ENCODE peak calls at places on chromosomes 11 and 22, in five cellular contexts. I is pancreas, R is left lung, J is cardiac muscle cell, A is IMR-90. G is an unnamed sample.

GRCh38 chr11:36345084-36345511 is 49.0 kb downstream of the PRR5L start:
- DNase-seq in I (no peak), R (no peak), J (no peak), A (no peak), G (no peak)

GRCh38 chr11:70153133-70153727 is 49.9 kb upstream of the FADD start:
- DNase-seq in I (no peak), R (no peak), J (no peak), A (no peak), G (no peak)

GRCh38 chr11:73359930-73360742 is 16.1 kb upstream of the RELT start:
- DNase-seq in I (no peak), R (no peak), J (peak; percentile 55), A (peak; percentile 49), G (no peak)

GRCh38 chr22:25763239-25763777 is 21.3 kb downstream of the MYO18B start:
- DNase-seq in I (no peak), R (no peak), J (no peak), A (no peak), G (no peak)

GRCh38 chr11:75350743-75351540 is 519 bp downstream of the ARRB1 start:
- DNase-seq in I (peak; percentile 82), R (peak; percentile 88), J (no peak), A (peak; percentile 46), G (no peak)

GRCh38 chr11:95453616-95454118 is 222.7 kb upstream of the SESN3 start:
- DNase-seq in I (peak; percentile 61), R (peak; percentile 75), J (no peak), A (no peak), G (no peak)

GRCh38 chr11:35529971-35530495 is 4.6 kb upstream of the PAMR1 start:
- DNase-seq in I (no peak), R (no peak), J (no peak), A (peak; percentile 98), G (no peak)

GRCh38 chr11:79809487-79809886 is 368.7 kb upstream of the TENM4 start:
- DNase-seq in I (no peak), R (no peak), J (peak; percentile 75), A (no peak), G (no peak)

GRCh38 chr11:112929432-112929831 is 31.8 kb upstream of the NCAM1 start:
- DNase-seq in I (no peak), R (no peak), J (no peak), A (no peak), G (no peak)

GRCh38 chr11:83493918-83494317 is 207.8 kb upstream of the CCDC90B start:
- DNase-seq in I (peak; percentile 33), R (no peak), J (no peak), A (no peak), G (no peak)

GRCh38 chr11:6746086-6746618 is 25.6 kb downstream of the OR2AG2 start:
- DNase-seq in I (no peak), R (no peak), J (no peak), A (no peak), G (no peak)

GRCh38 chr11:120215634-120216033 is 4.8 kb downstream of the OAF start:
- DNase-seq in I (no peak), R (no peak), J (no peak), A (peak; percentile 74), G (no peak)

GRCh38 chr11:1352696-1353382 is 36.9 kb upstream of the BRSK2 start:
- DNase-seq in I (no peak), R (no peak), J (no peak), A (no peak), G (no peak)

GRCh38 chr11:89184021-89184420 is 6.3 kb downstream of the TYR start:
- DNase-seq in I (no peak), R (no peak), J (no peak), A (peak; percentile 55), G (no peak)

GRCh38 chr11:69645801-69646492 is 5.0 kb downstream of the CCND1 start:
- DNase-seq in I (no peak), R (no peak), J (no peak), A (no peak), G (no peak)

GRCh38 chr11:128508785-128509518 is 78.4 kb downstream of the ETS1 start:
- DNase-seq in I (no peak), R (no peak), J (no peak), A (peak; percentile 86), G (no peak)

GRCh38 chr11:114398303-114398920 is 1.9 kb downstream of the C11orf71 start:
- DNase-seq in I (no peak), R (no peak), J (no peak), A (no peak), G (no peak)

GRCh38 chr11:134760957-134761356 is 348.9 kb upstream of the B3GAT1 start:
- DNase-seq in I (no peak), R (no peak), J (no peak), A (no peak), G (no peak)

GRCh38 chr22:26164174-26164573 is 5.1 kb upstream of the SEZ6L start:
- DNase-seq in I (no peak), R (no peak), J (no peak), A (no peak), G (no peak)

GRCh38 chr22:20656902-20657836 is 116.7 kb upstream of the SERPIND1 start:
- DNase-seq in I (no peak), R (no peak), J (no peak), A (peak; percentile 1), G (no peak)

DNA sequence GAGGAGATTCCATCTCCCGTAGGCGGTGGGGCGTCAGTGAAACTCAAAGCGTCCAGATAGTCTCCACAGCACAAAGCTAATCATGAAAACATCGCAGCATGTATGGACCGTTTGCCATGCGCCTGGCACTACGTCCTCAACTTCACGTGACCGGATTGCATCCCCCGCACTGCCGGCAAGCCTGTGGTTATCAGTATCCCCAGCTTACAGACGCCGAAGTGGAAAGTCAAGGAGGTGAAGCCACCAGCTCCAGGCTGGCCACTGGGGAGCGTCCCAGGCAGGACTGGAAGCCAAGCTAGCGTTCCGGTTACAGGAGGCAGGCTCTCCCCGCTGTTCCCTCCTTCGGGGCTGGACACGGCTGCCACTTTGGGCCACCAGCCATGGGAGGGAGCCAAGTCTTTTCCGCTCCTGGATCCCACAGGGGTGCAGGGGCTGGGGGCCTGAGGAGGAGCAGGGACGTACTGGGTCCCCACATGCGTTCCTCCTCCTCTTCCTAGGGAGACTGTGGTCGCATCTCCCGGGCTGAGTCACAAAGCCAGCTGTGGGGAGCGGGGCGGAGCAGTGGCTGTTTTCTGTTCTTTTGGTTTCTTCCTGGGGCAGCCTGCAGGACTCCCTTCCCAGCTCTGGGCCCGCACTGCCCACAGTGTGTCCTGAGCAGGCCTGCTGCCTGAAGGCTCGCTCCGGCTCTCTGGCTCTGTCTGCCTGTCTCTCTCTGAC is 4.3 kb upstream of the OSBPL5 start:
- DNase-seq in I (peak; percentile 52), R (peak; percentile 80), J (peak; percentile 18), A (peak; percentile 73), G (no peak)
- H3K27ac ChIP-seq in I (no peak overlapping the region), R (no peak overlapping the region), J (no peak overlapping the region), A (peak overlapping the region; percentile 67), G (no peak overlapping the region)

GRCh38 chr22:22759371-22759770 is 115.0 kb downstream of the GGTLC2 start:
- DNase-seq in I (no peak), R (no peak), J (no peak), A (no peak), G (no peak)

GRCh38 chr22:22759889-22760546 is 115.6 kb downstream of the GGTLC2 start:
- DNase-seq in I (no peak), R (no peak), J (no peak), A (no peak), G (no peak)

GRCh38 chr22:22763512-22763911 is 119.1 kb downstream of the GGTLC2 start:
- DNase-seq in I (no peak), R (no peak), J (no peak), A (no peak), G (no peak)

GRCh38 chr22:22761963-22762772 is 117.8 kb downstream of the GGTLC2 start:
- DNase-seq in I (no peak), R (no peak), J (no peak), A (no peak), G (no peak)

GRCh38 chr22:22761606-22761962 is 117.2 kb downstream of the GGTLC2 start:
- DNase-seq in I (no peak), R (no peak), J (no peak), A (no peak), G (no peak)
- H3K27me3 ChIP-seq in I (no peaks in the 10 kb centered on the region), R (no peaks in the 10 kb centered on the region), J (no peaks in the 10 kb centered on the region), A (peaks cover 5% of the 10 kb centered on the region), G (no peaks in the 10 kb centered on the region)

GRCh38 chr22:41687901-41688364 is 734 bp downstream of the SNU13 start:
- DNase-seq in I (peak; percentile 42), R (no peak), J (peak; percentile 62), A (peak; percentile 22), G (no peak)
- H3K27ac ChIP-seq in I (peak overlapping the region; percentile 95), R (peak overlapping the region; percentile 96), J (peak overlapping the region; percentile 86), A (peak overlapping the region; percentile 85), G (no peak overlapping the region)

GRCh38 chr22:44618400-44618799 is 83.6 kb upstream of the PRR5 start:
- DNase-seq in I (no peak), R (peak; percentile 62), J (no peak), A (no peak), G (no peak)
- H3K27me3 ChIP-seq in I (peaks cover 10% of the 10 kb centered on the region), R (peaks cover 56% of the 10 kb centered on the region), J (no peaks in the 10 kb centered on the region), A (no peaks in the 10 kb centered on the region), G (no peaks in the 10 kb centered on the region)